ENCODE peak calls at places on chromosomes 12 and 14, in nine cellular contexts. K, F, S, R, P, D, I, J and U are unnamed samples.

GRCh38 chr12:94172031-94172430 is 23.7 kb downstream of the PLXNC1 start:
- DNase-seq in K (no peak), J (no peak), P (no peak), I (no peak), F (no peak), S (no peak), D (no peak), R (peak), U (no peak)

GRCh38 chr12:51341259-51342007 is 5.0 kb downstream of the CELA1 start:
- DNase-seq in R (peak), D (peak), F (peak), I (peak), J (peak), S (peak), K (peak), P (peak), U (peak)

GRCh38 chr14:100840751-100841444 is 15.0 kb downstream of the MEG3 start:
- DNase-seq in K (no peak), R (peak), F (no peak), I (no peak), D (no peak), S (peak), J (no peak), P (no peak), U (no peak)

GRCh38 chr12:24042651-24043050 is 93.2 kb upstream of the SOX5 start:
- DNase-seq in I (no peak), K (no peak), R (no peak), P (no peak), J (no peak), F (no peak), S (no peak), D (no peak), U (no peak)

GRCh38 chr14:20794644-20795369 is 7.8 kb downstream of the RNASE1 start:
- DNase-seq in J (no peak), K (no peak), I (no peak), F (no peak), P (no peak), R (no peak), S (no peak), D (no peak), U (no peak)

GRCh38 chr14:94306047-94306978 is 13.2 kb upstream of the SERPINA10 start:
- DNase-seq in R (peak), J (no peak), F (no peak), D (no peak), K (no peak), P (no peak), I (no peak), S (no peak), U (no peak)

GRCh38 chr14:35883677-35884293 is 57.6 kb downstream of the BRMS1L start:
- DNase-seq in S (no peak), I (peak), J (peak), R (peak), D (no peak), F (peak), K (no peak), P (peak), U (peak)

GRCh38 chr14:28756896-28757570 is 9.6 kb upstream of the FOXG1 start:
- DNase-seq in S (no peak), J (peak), I (no peak), K (peak), D (no peak), R (peak), P (peak), F (peak), U (no peak)

GRCh38 chr12:71969330-71969729 is 30.7 kb downstream of the TPH2 start:
- DNase-seq in P (no peak), F (no peak), R (no peak), S (no peak), J (no peak), D (no peak), K (no peak), I (no peak), U (no peak)

GRCh38 chr12:9221476-9221875 is 13.3 kb upstream of the PZP start:
- DNase-seq in K (no peak), R (no peak), S (no peak), P (peak), J (no peak), I (no peak), F (no peak), D (no peak), U (peak)

GRCh38 chr12:19014243-19014642 is 115.3 kb upstream of the PLEKHA5 start:
- DNase-seq in K (no peak), J (no peak), P (peak), S (no peak), D (no peak), F (no peak), I (no peak), R (no peak), U (peak)

GRCh38 chr12:77995436-77996167 is 164.9 kb downstream of the NAV3 start:
- DNase-seq in S (no peak), P (no peak), F (no peak), I (no peak), D (no peak), K (no peak), R (no peak), J (no peak), U (no peak)

GRCh38 chr12:49655595-49656236 is 32.4 kb downstream of the PRPF40B start:
- DNase-seq in I (no peak), R (no peak), K (no peak), P (no peak), S (no peak), F (no peak), J (no peak), D (no peak), U (no peak)

GRCh38 chr12:127245437-127245836 is 1021.5 kb upstream of the TMEM132C start:
- DNase-seq in P (no peak), K (no peak), J (no peak), F (no peak), D (no peak), I (no peak), R (no peak), S (no peak), U (no peak)

GRCh38 chr14:84877061-84877460 is 652.9 kb upstream of the FLRT2 start:
- DNase-seq in D (no peak), K (no peak), I (no peak), R (no peak), J (no peak), F (no peak), P (no peak), S (no peak), U (no peak)

GRCh38 chr12:51953925-51954324 is 2.4 kb downstream of the ACVR1B start:
- DNase-seq in S (no peak), P (no peak), K (no peak), D (no peak), I (no peak), F (no peak), R (no peak), J (no peak), U (no peak)

GRCh38 chr14:94598816-94599655 is 13.2 kb upstream of the SERPINA3 start:
- DNase-seq in I (no peak), D (no peak), P (no peak), S (no peak), F (no peak), K (no peak), J (no peak), R (peak), U (no peak)

GRCh38 chr12:27245039-27245438 is 953 bp downstream of the STK38L start:
- DNase-seq in D (peak), K (no peak), S (no peak), R (no peak), F (peak), I (no peak), P (no peak), J (no peak), U (no peak)

GRCh38 chr14:95229749-95230148 is 72.4 kb upstream of the DICER1 start:
- DNase-seq in S (no peak), I (no peak), R (no peak), J (peak), K (no peak), F (no peak), D (no peak), P (no peak), U (no peak)

GRCh38 chr12:27673285-27673684 is 23.0 kb upstream of the REP15 start:
- DNase-seq in K (no peak), P (no peak), F (no peak), J (no peak), R (no peak), I (no peak), S (no peak), D (no peak), U (no peak)